ENCODE peak calls at places on chromosome 1, in nine cellular contexts. W is EH, L is amniotic stem cell, X is right atrium auricular region, M is HEK293T, F is fibroblast of pulmonary artery, V is DMS153, D is neuronal stem cell, O is nucleus accumbens. I is an unnamed sample.

GRCh38 chr1:216221260-216221700 is 202.0 kb downstream of the USH2A start:
- DNase-seq in W (peak), L (peak), X (no peak), M (peak), F (peak), V (peak), D (peak), O (peak), I (peak)

GRCh38 chr1:116382321-116382720 is 9.3 kb downstream of the ATP1A1 start:
- DNase-seq in W (peak), L (no peak), X (no peak), M (no peak), F (peak), V (no peak), D (no peak), O (no peak), I (no peak)

GRCh38 chr1:180953791-180954721 is 41.4 kb downstream of the KIAA1614 start:
- DNase-seq in W (peak), L (no peak), X (peak), M (no peak), F (peak), V (peak), D (no peak), O (peak), I (no peak)

GRCh38 chr1:97567000-97567749 is 353.7 kb downstream of the DPYD start:
- DNase-seq in W (no peak), L (no peak), X (no peak), M (no peak), F (peak), V (no peak), D (no peak), O (no peak), I (no peak)

GRCh38 chr1:45297604-45298356 is 28.9 kb upstream of the HPDL start:
- DNase-seq in W (no peak), L (no peak), X (peak), M (no peak), F (no peak), V (no peak), D (no peak), O (no peak), I (no peak)

GRCh38 chr1:162381941-162382750 is 618 bp downstream of the C1orf226 start:
- DNase-seq in W (no peak), L (no peak), X (no peak), M (no peak), F (no peak), V (no peak), D (no peak), O (no peak), I (no peak)

GRCh38 chr1:69871412-69871811 is 303.7 kb downstream of the LRRC7 start:
- DNase-seq in W (no peak), L (no peak), X (no peak), M (no peak), F (no peak), V (no peak), D (no peak), O (no peak), I (no peak)

GRCh38 chr1:28950449-28950848 is 36.1 kb downstream of the EPB41 start:
- DNase-seq in W (no peak), L (no peak), X (no peak), M (no peak), F (no peak), V (no peak), D (no peak), O (no peak), I (no peak)

GRCh38 chr1:185479781-185480180 is 162.7 kb upstream of the IVNS1ABP start:
- DNase-seq in W (no peak), L (no peak), X (no peak), M (no peak), F (no peak), V (peak), D (peak), O (no peak), I (peak)

GRCh38 chr1:90133133-90133532 is 138.2 kb downstream of the ZNF326 start:
- DNase-seq in W (peak), L (no peak), X (no peak), M (peak), F (peak), V (peak), D (peak), O (no peak), I (no peak)

I was measured in NCI-H2107.